ENCODE peak calls at places on chromosomes 16 and 17, in seven cellular contexts. N is D341Med; P is activated CD4-positive, alpha-beta T cell treated with anti-CD3 and anti-CD28 coated beads, Interleukin-2, amount 10 ng/mL, durations not matched to agents 7 days and 5 days; H is EL; C is hippocampal formation; T is activated effector memory CD4-positive, alpha-beta T cell treated with Interleukin-2 at 50 U/mL for 16 hours; E is mammary epithelial cell. G is an unnamed sample.

GRCh38 chr17:73011016-73011486 is 81.4 kb downstream of the SLC39A11 start:
- DNase-seq in E (no peak), T (no peak), C (no peak), H (no peak), N (no peak), P (peak; percentile 9), G (no peak)

GRCh38 chr17:51684214-51684613 is 423.9 kb downstream of the UTP18 start:
- DNase-seq in C (no peak), T (no peak), H (no peak), E (no peak), N (no peak), P (no peak), G (no peak)

GRCh38 chr17:4622375-4622774 is 19.1 kb downstream of the ALOX15 start:
- DNase-seq in H (no peak), N (no peak), P (no peak), C (no peak), E (no peak), T (no peak), G (no peak)

GRCh38 chr17:8249621-8250020 is 532 bp downstream of the PFAS start:
- DNase-seq in C (no peak), T (no peak), N (no peak), P (no peak), E (no peak), H (no peak), G (no peak)

GRCh38 chr17:18143044-18143936 is 34.7 kb downstream of the MYO15A start:
- DNase-seq in N (no peak), H (peak; percentile 22), T (no peak), C (no peak), P (no peak), E (no peak), G (peak; percentile 54)

GRCh38 chr17:74228326-74228978 is 15.1 kb downstream of the TTYH2 start:
- DNase-seq in N (no peak), E (no peak), H (no peak), T (no peak), C (no peak), P (no peak), G (no peak)

GRCh38 chr16:12294471-12294870 is 317.9 kb downstream of the SNX29 start:
- DNase-seq in P (no peak), T (no peak), H (no peak), N (no peak), C (peak; percentile 3), E (no peak), G (no peak)

GRCh38 chr17:53655591-53655990 is 167.1 kb upstream of the KIF2B start:
- DNase-seq in C (no peak), P (no peak), N (no peak), T (no peak), H (peak; percentile 84), E (peak; percentile 71), G (peak; percentile 32)

GRCh38 chr17:7220593-7221280 is 999 bp downstream of the ACADVL start:
- DNase-seq in C (peak; percentile 15), H (peak; percentile 68), E (peak; percentile 58), P (peak; percentile 68), N (peak; percentile 64), T (peak; percentile 42), G (peak; percentile 80)

GRCh38 chr16:1870365-1871082 is 1.4 kb downstream of the MEIOB start:
- DNase-seq in C (no peak), P (no peak), E (peak; percentile 71), N (no peak), H (peak; percentile 77), T (no peak), G (peak; percentile 90)

GRCh38 chr17:29844339-29845048 is 85.5 kb downstream of the SSH2 start:
- DNase-seq in E (no peak), T (no peak), P (no peak), N (peak; percentile 64), H (no peak), C (no peak), G (peak; percentile 4)

GRCh38 chr17:81422776-81423697 is 27.8 kb downstream of the BAHCC1 start:
- DNase-seq in C (no peak), E (peak; percentile 93), P (no peak), N (no peak), H (peak; percentile 97), T (no peak), G (peak; percentile 98)

GRCh38 chr16:15592324-15592723 is 50.6 kb downstream of the MARF1 start:
- DNase-seq in E (no peak), H (no peak), N (no peak), C (no peak), T (peak; percentile 6), P (peak; percentile 37), G (no peak)

GRCh38 chr16:7513429-7513828 is 180.8 kb downstream of the RBFOX1 start:
- DNase-seq in T (no peak), C (no peak), H (no peak), N (peak; percentile 33), P (no peak), E (no peak), G (no peak)

GRCh38 chr17:10394201-10394887 is 21.5 kb upstream of the MYH13 start:
- DNase-seq in C (no peak), N (no peak), E (no peak), T (no peak), H (no peak), P (no peak), G (no peak)

GRCh38 chr16:79752421-79752820 is 151.9 kb upstream of the MAF start:
- DNase-seq in C (no peak), N (no peak), T (no peak), E (peak; percentile 80), H (no peak), P (no peak), G (no peak)

GRCh38 chr17:82177276-82177675 is 35.4 kb downstream of the CCDC57 start:
- DNase-seq in H (no peak), N (no peak), P (no peak), E (no peak), C (no peak), T (no peak), G (no peak)

GRCh38 chr17:8739104-8739503 is 5.5 kb downstream of the CCDC42 start:
- DNase-seq in H (no peak), C (no peak), N (no peak), E (no peak), P (no peak), T (no peak), G (no peak)

GRCh38 chr17:56292010-56292409 is 138.7 kb downstream of the ANKFN1 start:
- DNase-seq in H (peak; percentile 90), C (no peak), T (no peak), P (no peak), E (peak; percentile 73), N (no peak), G (peak; percentile 93)

G was measured in GM23248.